ENCODE peak calls at places on chromosomes 7 and 10, in seven cellular contexts. U is mesendoderm; O is GM23338; W is A673; Z is CD8-positive, alpha-beta memory T cell; P is psoas muscle; L is GM12878. R is an unnamed sample.

GRCh38 chr7:137601642-137602041 is 245.1 kb downstream of the DGKI start:
- DNase-seq in U (no peak), O (no peak), W (no peak), Z (no peak), P (no peak), L (no peak), R (no peak)

GRCh38 chr7:12582362-12582761 is 11.8 kb downstream of the SCIN start:
- DNase-seq in U (no peak), O (no peak), W (no peak), Z (no peak), P (no peak), L (no peak), R (no peak)

GRCh38 chr10:43259248-43259980 is 7.5 kb downstream of the RASGEF1A start:
- DNase-seq in U (no peak), O (no peak), W (no peak), Z (no peak), P (no peak), L (no peak), R (no peak)

GRCh38 chr10:119526606-119527592 is 15.6 kb downstream of the RGS10 start:
- DNase-seq in U (no peak), O (peak; percentile 53), W (peak; percentile 30), Z (no peak), P (no peak), L (no peak), R (no peak)

GRCh38 chr10:3091346-3091787 is 24.0 kb downstream of the PFKP start:
- DNase-seq in U (no peak), O (no peak), W (no peak), Z (no peak), P (no peak), L (no peak), R (no peak)

GRCh38 chr10:19302117-19302516 is 253.5 kb downstream of the MALRD1 start:
- DNase-seq in U (no peak), O (no peak), W (no peak), Z (no peak), P (no peak), L (no peak), R (no peak)

GRCh38 chr7:1320616-1321289 is 88.1 kb downstream of the UNCX start:
- DNase-seq in U (no peak), O (no peak), W (no peak), Z (no peak), P (no peak), L (no peak), R (no peak)

GRCh38 chr7:142496545-142496991 is 238.7 kb upstream of the PRSS58 start:
- DNase-seq in U (no peak), O (peak; percentile 61), W (peak; percentile 56), Z (peak; percentile 45), P (no peak), L (no peak), R (no peak)

GRCh38 chr7:27179030-27179429 is 4.9 kb upstream of the HOXA10 start:
- DNase-seq in U (no peak), O (no peak), W (no peak), Z (no peak), P (no peak), L (no peak), R (no peak)

GRCh38 chr7:36670585-36671431 is 53.5 kb downstream of the AOAH start:
- DNase-seq in U (peak; percentile 80), O (peak; percentile 83), W (peak; percentile 68), Z (peak; percentile 71), P (peak; percentile 56), L (peak; percentile 28), R (peak; percentile 91)

GRCh38 chr7:39952378-39952777 is 2.3 kb downstream of the CDK13 start:
- DNase-seq in U (no peak), O (no peak), W (no peak), Z (peak; percentile 40), P (no peak), L (no peak), R (no peak)

GRCh38 chr10:127577376-127577775 is 28.3 kb downstream of the NPS start:
- DNase-seq in U (no peak), O (no peak), W (peak; percentile 59), Z (no peak), P (no peak), L (no peak), R (no peak)

GRCh38 chr10:58448121-58448935 is 63.1 kb downstream of the TFAM start:
- DNase-seq in U (no peak), O (no peak), W (no peak), Z (no peak), P (no peak), L (no peak), R (no peak)

GRCh38 chr7:107078517-107078966 is 34.0 kb downstream of the PRKAR2B start:
- DNase-seq in U (peak; percentile 92), O (no peak), W (peak; percentile 4), Z (no peak), P (no peak), L (no peak), R (no peak)

GRCh38 chr10:100653957-100654834 is 91.2 kb upstream of the PAX2 start:
- DNase-seq in U (peak; percentile 91), O (peak; percentile 78), W (peak; percentile 71), Z (no peak), P (no peak), L (no peak), R (peak; percentile 57)

GRCh38 chr7:36201122-36201723 is 48.2 kb downstream of the EEPD1 start:
- DNase-seq in U (no peak), O (no peak), W (no peak), Z (no peak), P (no peak), L (no peak), R (no peak)

GRCh38 chr10:43398939-43399871 is 9.8 kb downstream of the HNRNPF start:
- DNase-seq in U (peak; percentile 57), O (no peak), W (no peak), Z (no peak), P (no peak), L (no peak), R (no peak)

GRCh38 chr10:119348516-119349240 is 141.3 kb downstream of the GRK5 start:
- DNase-seq in U (no peak), O (no peak), W (peak; percentile 69), Z (no peak), P (no peak), L (no peak), R (no peak)

GRCh38 chr10:48634198-48634983 is 29.5 kb upstream of the ARHGAP22 start:
- DNase-seq in U (no peak), O (no peak), W (peak; percentile 57), Z (no peak), P (peak; percentile 70), L (peak; percentile 91), R (no peak)

GRCh38 chr7:95335093-95335492 is 10.8 kb upstream of the PON1 start:
- DNase-seq in U (no peak), O (no peak), W (no peak), Z (no peak), P (no peak), L (no peak), R (peak; percentile 40)

GRCh38 chr7:135770139-135770710 is 21.6 kb upstream of the FAM180A start:
- DNase-seq in U (no peak), O (no peak), W (no peak), Z (no peak), P (no peak), L (no peak), R (no peak)

GRCh38 chr10:80382989-80383388 is 25.4 kb upstream of the PRXL2A start:
- DNase-seq in U (peak; percentile 78), O (peak; percentile 84), W (peak; percentile 62), Z (peak; percentile 61), P (no peak), L (peak; percentile 19), R (peak; percentile 64)

GRCh38 chr10:86321568-86321967 is 45.0 kb downstream of the GRID1 start:
- DNase-seq in U (no peak), O (no peak), W (no peak), Z (no peak), P (no peak), L (no peak), R (no peak)

GRCh38 chr7:140003913-140004382 is 58.8 kb downstream of the PARP12 start:
- DNase-seq in U (peak; percentile 79), O (peak; percentile 90), W (peak; percentile 65), Z (peak; percentile 29), P (no peak), L (peak; percentile 16), R (peak; percentile 42)

GRCh38 chr7:25894002-25894901 is 257.7 kb upstream of the NFE2L3 start:
- DNase-seq in U (peak; percentile 92), O (peak; percentile 75), W (peak; percentile 74), Z (peak; percentile 46), P (peak; percentile 68), L (peak; percentile 53), R (peak; percentile 50)

DNA sequence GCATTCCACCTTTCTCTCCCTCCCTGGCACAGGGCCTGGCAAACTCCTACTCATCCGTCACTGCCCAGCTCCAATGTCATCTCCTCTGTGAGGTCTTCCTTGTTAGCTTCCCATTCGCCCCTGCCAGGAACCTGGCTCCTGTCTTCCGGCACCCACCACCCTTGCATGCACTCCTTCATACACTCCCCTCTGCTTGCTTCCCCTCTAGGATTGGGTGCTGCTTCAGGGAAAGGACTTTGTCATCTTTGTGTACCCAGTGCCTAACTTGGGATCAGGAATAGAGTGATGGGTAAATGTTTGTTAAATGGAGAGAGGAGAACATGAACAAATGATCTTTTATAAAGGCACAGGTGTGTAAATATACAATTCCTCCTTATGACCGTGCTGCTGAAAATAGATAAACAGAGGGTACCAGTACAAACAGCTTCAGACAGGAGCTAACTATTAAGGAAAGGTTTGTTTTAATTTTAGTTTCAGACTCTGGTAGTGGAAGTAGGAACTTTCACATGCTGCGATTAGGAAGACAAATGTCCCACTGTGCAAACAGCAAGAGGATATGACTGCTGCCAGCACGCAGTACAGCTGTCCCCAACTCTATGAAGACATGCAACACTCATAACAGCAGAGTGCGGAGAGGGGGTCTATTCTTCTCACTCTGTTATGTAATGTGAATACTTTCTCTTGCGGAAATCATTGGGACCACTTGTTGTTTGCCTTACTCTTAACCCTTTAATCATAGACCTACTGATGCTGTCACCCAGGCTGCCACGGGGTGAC is 142.5 kb downstream of the CHN2 start:
- DNase-seq in U (no peak), O (no peak), W (peak; percentile 91), Z (no peak), P (no peak), L (no peak), R (peak; percentile 75)
- H3K27ac ChIP-seq in U (no peak overlapping the region), O (no peak overlapping the region), W (peak overlapping the region; percentile 79), Z (peak overlapping the region; percentile 2), P (no peak overlapping the region), L (no peak overlapping the region), R (no peak overlapping the region)

GRCh38 chr7:106059556-106059955 is 52.6 kb downstream of the SYPL1 start:
- DNase-seq in U (no peak), O (no peak), W (no peak), Z (no peak), P (no peak), L (no peak), R (no peak)
- H3K4me1 ChIP-seq in U (no peaks in the 10 kb centered on the region), O (peaks cover 12% of the 10 kb centered on the region), W (peaks cover 38% of the 10 kb centered on the region), Z (peaks cover 14% of the 10 kb centered on the region), P (peaks cover 5% of the 10 kb centered on the region), L (peaks cover 81% of the 10 kb centered on the region), R (peaks cover 3% of the 10 kb centered on the region)

GRCh38 chr10:104085801-104086400 is at the start of gene COL17A1:
- DNase-seq in U (no peak), O (no peak), W (peak; percentile 35), Z (no peak), P (no peak), L (no peak), R (no peak)
- H3K27ac ChIP-seq in U (no peak within 1 kb of the TSS), O (no peak within 1 kb of the TSS), W (no peak within 1 kb of the TSS), Z (no peak within 1 kb of the TSS), P (no peak within 1 kb of the TSS), L (no peak within 1 kb of the TSS), R (no peak within 1 kb of the TSS)

DNA sequence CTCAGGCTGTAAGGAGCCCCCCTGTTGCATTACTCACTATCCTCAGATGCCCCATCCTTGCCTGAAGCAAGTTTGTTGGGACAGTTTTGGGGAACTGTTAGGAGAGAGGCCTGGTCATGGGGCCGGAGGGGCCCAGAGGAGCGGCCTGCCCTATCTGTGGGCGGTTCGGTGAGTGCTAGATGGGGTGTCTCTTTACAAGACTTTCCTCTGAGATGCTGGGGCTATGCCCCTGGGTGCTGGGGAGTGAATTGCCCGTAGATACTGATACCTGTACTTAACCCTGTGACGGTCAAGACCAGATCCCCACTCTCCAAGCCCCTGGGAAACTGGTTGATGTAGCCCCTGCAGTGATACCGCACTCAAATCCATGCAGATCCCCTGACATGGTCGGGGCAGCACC is 12.4 kb downstream of the CUX1 start:
- DNase-seq in U (no peak), O (no peak), W (no peak), Z (no peak), P (no peak), L (no peak), R (no peak)
- H3K4me1 ChIP-seq in U (peaks cover under 1% of the 10 kb centered on the region), O (peaks cover 34% of the 10 kb centered on the region), W (no peaks in the 10 kb centered on the region), Z (no peaks in the 10 kb centered on the region), P (peaks cover 22% of the 10 kb centered on the region), L (peaks cover 2% of the 10 kb centered on the region), R (no peaks in the 10 kb centered on the region)

R was measured in SJCRH30.